ENCODE peak calls at places on chromosomes 1 and 21, in eight cellular contexts. N is OCI-LY7, Q is SK-N-SH, L is ascending aorta, K is neuronal stem cell, M is thyroid gland, X is hepatocyte, A is pancreas. Y is an unnamed sample. For H3K4me1 and H3K36me3, the result is how much of the 10 kb centered on the place peaks cover.

GRCh38 chr21:37367301-37367757 is 756 bp downstream of the DYRK1A start:
- DNase-seq in N (peak), Q (peak), L (no peak), K (no peak), M (no peak), X (peak), A (peak), Y (no peak)

GRCh38 chr1:59156526-59157196 is 140.2 kb upstream of the FGGY start:
- DNase-seq in N (no peak), Q (no peak), L (no peak), K (peak), M (peak), X (peak), A (peak), Y (no peak)

GRCh38 chr1:18549131-18549530 is 68.4 kb downstream of the KLHDC7A start:
- DNase-seq in N (no peak), Q (no peak), L (no peak), K (no peak), M (no peak), X (no peak), A (no peak), Y (no peak)

GRCh38 chr1:196209983-196210382 is 398.3 kb downstream of the KCNT2 start:
- DNase-seq in N (no peak), Q (peak), L (no peak), K (no peak), M (no peak), X (no peak), A (no peak), Y (no peak)

GRCh38 chr1:85290826-85291225 is 14.4 kb upstream of the BCL10 start:
- DNase-seq in N (no peak), Q (no peak), L (no peak), K (no peak), M (no peak), X (no peak), A (no peak), Y (no peak)

GRCh38 chr1:53902235-53902920 is 8.4 kb downstream of the DIO1 start:
- DNase-seq in N (no peak), Q (no peak), L (no peak), K (no peak), M (no peak), X (no peak), A (no peak), Y (no peak)

GRCh38 chr1:111643097-111643496 is 23.5 kb downstream of the RAP1A start:
- DNase-seq in N (no peak), Q (no peak), L (no peak), K (no peak), M (no peak), X (no peak), A (no peak), Y (no peak)

GRCh38 chr1:229344937-229345684 is 2.3 kb upstream of the CCSAP start:
- DNase-seq in N (no peak), Q (no peak), L (no peak), K (no peak), M (no peak), X (no peak), A (no peak), Y (peak)

GRCh38 chr1:58466618-58467241 is 79.8 kb downstream of the OMA1 start:
- DNase-seq in N (no peak), Q (no peak), L (no peak), K (no peak), M (no peak), X (no peak), A (no peak), Y (no peak)

GRCh38 chr1:65881070-65881594 is 88.4 kb downstream of the PDE4B start:
- DNase-seq in N (no peak), Q (no peak), L (no peak), K (no peak), M (no peak), X (no peak), A (no peak), Y (peak)

GRCh38 chr1:31746687-31747086 is 17.5 kb downstream of the ADGRB2 start:
- DNase-seq in N (no peak), Q (no peak), L (no peak), K (no peak), M (no peak), X (no peak), A (no peak), Y (no peak)

GRCh38 chr1:22268327-22268726 is 125.4 kb upstream of the WNT4 start:
- DNase-seq in N (no peak), Q (no peak), L (no peak), K (no peak), M (no peak), X (no peak), A (no peak), Y (no peak)

DNA sequence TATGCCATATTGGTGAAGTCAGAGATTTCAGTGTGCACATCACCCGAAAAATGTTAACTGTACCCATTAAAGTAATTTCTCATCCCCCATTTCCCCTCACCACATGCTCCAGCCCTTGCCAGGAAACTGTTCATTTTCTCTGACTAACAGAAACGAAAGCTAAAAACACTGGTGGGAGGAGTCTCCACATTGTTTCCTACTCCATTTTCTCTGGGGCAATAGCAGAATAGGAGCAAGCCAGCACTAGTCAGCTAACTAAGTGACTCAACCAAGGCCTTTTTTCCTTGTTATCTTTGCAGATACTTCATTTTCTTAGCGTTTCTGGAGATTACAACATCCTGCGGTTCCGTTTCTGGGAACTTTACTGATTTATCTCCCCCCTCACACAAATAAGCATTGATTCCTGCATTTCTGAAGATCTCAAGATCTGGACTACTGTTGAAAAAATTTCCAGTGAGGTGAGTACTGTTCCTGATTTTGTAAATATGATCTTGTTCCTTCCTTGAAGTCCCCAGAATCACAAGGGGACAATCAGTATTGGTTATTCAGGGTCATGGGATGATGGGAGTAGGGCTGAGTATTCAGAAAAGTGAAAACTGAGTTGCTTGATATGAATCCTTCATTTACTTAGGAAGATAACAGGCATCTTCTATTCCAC is at the start of gene IFI16:
- DNase-seq in N (peak), Q (no peak), L (no peak), K (no peak), M (peak), X (peak), A (no peak), Y (peak)
- H3K4me1 ChIP-seq in N (half or more), Q (under half), L (under half), K (under half), M (under half), X (under half), A (under half), Y (under half)

GRCh38 chr1:167648978-167649752 is 19.1 kb downstream of the RCSD1 start:
- DNase-seq in N (no peak), Q (no peak), L (no peak), K (no peak), M (no peak), X (no peak), A (no peak), Y (no peak)

GRCh38 chr1:167654975-167655575 is 25.0 kb downstream of the RCSD1 start:
- DNase-seq in N (no peak), Q (no peak), L (no peak), K (no peak), M (no peak), X (no peak), A (no peak), Y (no peak)

GRCh38 chr1:167648252-167648849 is 18.3 kb downstream of the RCSD1 start:
- DNase-seq in N (no peak), Q (no peak), L (no peak), K (no peak), M (no peak), X (no peak), A (no peak), Y (no peak)

GRCh38 chr1:167650266-167651160 is 20.5 kb downstream of the RCSD1 start:
- DNase-seq in N (peak), Q (no peak), L (no peak), K (no peak), M (no peak), X (no peak), A (no peak), Y (no peak)

GRCh38 chr1:167651161-167651693 is 21.2 kb downstream of the RCSD1 start:
- DNase-seq in N (peak), Q (no peak), L (no peak), K (no peak), M (no peak), X (no peak), A (no peak), Y (no peak)
- H3K4me3 ChIP-seq in N (no peak), Q (no peak), L (no peak), K (no peak), M (no peak), X (no peak), A (no peak), Y (no peak)

DNA sequence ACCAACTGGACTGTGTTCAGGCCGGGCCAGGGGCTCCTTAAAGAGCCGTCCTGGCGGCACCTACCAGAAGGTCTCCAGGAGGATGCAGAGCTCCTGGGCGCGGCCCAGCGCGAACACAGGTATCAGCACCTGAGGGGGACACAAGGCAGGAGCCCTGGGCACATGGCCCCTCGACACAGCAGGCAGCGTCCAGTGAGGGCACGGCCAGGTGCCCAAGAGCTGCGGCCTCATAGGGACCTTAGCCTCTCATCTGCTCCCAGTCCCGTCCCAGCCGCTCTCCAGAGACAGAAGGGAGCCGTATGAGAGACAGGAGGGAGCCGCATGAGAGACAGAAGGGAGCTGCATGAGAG is 5.8 kb downstream of the PUSL1 start:
- DNase-seq in N (no peak), Q (no peak), L (no peak), K (no peak), M (no peak), X (no peak), A (no peak), Y (no peak)
- H3K36me3 ChIP-seq in N (half or more), Q (under half), L (half or more), K (half or more), M (under half), X (under half), A (under half), Y (half or more)

GRCh38 chr1:27539901-27540861 is 50.2 kb upstream of the WASF2 start:
- DNase-seq in N (no peak), Q (no peak), L (no peak), K (no peak), M (peak), X (no peak), A (no peak), Y (peak)
- H3K4me1 ChIP-seq in N (under half), Q (under half), L (under half), K (under half), M (half or more), X (half or more), A (under half), Y (half or more)

GRCh38 chr1:1033009-1033587 is 13.2 kb downstream of the AGRN start:
- DNase-seq in N (peak), Q (peak), L (no peak), K (peak), M (peak), X (peak), A (peak), Y (peak)

GRCh38 chr1:1031659-1032245 is 11.8 kb downstream of the AGRN start:
- DNase-seq in N (no peak), Q (no peak), L (no peak), K (no peak), M (no peak), X (no peak), A (no peak), Y (no peak)

GRCh38 chr1:1033731-1034437 is 14.0 kb downstream of the AGRN start:
- DNase-seq in N (no peak), Q (peak), L (no peak), K (no peak), M (no peak), X (no peak), A (no peak), Y (no peak)

GRCh38 chr1:1034438-1034759 is 14.5 kb downstream of the AGRN start:
- DNase-seq in N (no peak), Q (peak), L (no peak), K (no peak), M (peak), X (no peak), A (no peak), Y (no peak)

DNA sequence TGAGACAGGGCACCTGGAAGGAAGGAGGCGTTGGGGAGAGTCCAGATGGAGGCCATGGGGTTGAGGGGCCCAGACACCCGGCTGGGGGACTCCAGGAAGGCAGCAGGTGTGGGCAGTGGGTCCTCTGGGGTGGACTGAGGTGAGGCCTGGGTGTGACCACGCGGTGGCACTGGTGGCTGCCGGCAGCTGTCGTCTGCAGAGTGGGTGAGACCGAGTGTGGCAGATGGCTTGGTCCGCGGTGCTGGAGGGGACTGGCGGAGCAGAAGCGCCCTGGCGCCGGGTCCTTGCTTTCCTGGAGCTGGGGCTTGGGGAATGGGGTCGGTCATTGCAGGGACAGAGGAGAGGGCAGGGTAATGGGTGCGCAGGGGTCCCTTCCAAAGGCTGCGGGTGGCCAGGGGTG is 12.5 kb downstream of the AGRN start:
- DNase-seq in N (no peak), Q (peak), L (no peak), K (no peak), M (peak), X (peak), A (peak), Y (no peak)
- H3K4me3 ChIP-seq in N (peak), Q (no peak), L (peak), K (no peak), M (peak), X (no peak), A (no peak), Y (no peak)

GRCh38 chr1:35600593-35600992 is 27.5 kb downstream of the TFAP2E start:
- DNase-seq in N (no peak), Q (no peak), L (no peak), K (no peak), M (no peak), X (no peak), A (no peak), Y (no peak)

GRCh38 chr1:35605882-35606182 is 32.7 kb downstream of the TFAP2E start:
- DNase-seq in N (no peak), Q (no peak), L (no peak), K (no peak), M (no peak), X (no peak), A (no peak), Y (peak)

GRCh38 chr1:35603941-35604340 is 30.8 kb downstream of the TFAP2E start:
- DNase-seq in N (no peak), Q (no peak), L (no peak), K (no peak), M (no peak), X (no peak), A (no peak), Y (no peak)

GRCh38 chr1:35603468-35603867 is 30.4 kb downstream of the TFAP2E start:
- DNase-seq in N (no peak), Q (no peak), L (no peak), K (no peak), M (no peak), X (no peak), A (no peak), Y (no peak)

DNA sequence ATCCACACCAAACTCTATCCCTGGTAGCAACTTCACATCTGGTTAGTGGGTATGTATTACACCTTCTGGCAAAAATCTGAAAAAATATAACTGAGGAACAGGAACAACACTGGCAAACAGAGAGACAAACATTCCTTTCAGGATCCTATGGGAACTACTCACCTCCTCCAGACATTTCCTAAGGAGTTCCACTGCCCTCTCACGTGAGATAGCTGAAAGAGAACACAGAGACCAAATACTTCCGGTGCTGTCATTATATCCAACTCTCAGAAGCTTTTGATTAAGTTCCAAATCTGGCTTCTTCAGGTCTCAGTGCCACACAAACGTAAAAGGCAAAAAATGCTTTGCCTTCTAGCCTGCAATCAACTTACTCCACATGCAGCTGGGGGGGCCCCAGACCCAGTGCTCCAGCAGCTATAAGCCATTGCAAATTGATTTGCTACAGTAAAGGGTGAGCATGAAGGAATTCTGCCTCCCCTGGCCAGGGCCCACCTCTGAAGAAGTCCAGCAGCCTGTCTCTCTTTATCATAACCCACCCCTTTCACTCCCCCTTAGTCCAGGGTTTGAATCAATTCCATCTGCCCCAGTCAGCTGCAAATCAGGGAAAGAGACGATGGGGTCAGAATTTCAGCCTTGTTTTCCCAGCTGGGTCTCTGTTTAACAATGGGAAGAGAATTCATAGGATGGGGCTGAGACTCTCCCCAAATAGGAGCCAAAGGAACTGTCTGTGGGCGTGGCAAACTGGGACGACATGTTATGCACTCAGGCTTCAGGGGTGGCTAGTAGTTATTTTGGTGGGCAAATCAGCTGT is 32.2 kb downstream of the TFAP2E start:
- DNase-seq in N (no peak), Q (no peak), L (no peak), K (no peak), M (no peak), X (no peak), A (no peak), Y (no peak)
- H3K36me3 ChIP-seq in N (half or more), Q (half or more), L (under half), K (half or more), M (under half), X (under half), A (under half), Y (half or more)

GRCh38 chr1:56564615-56565014 is 14.7 kb downstream of the PLPP3 start:
- DNase-seq in N (no peak), Q (no peak), L (no peak), K (no peak), M (no peak), X (no peak), A (no peak), Y (no peak)
- H3K4me1 ChIP-seq in N (under half), Q (under half), L (under half), K (half or more), M (half or more), X (half or more), A (under half), Y (under half)

GRCh38 chr21:42615924-42616323 is 37.5 kb upstream of the PDE9A start:
- DNase-seq in N (no peak), Q (no peak), L (no peak), K (no peak), M (no peak), X (no peak), A (no peak), Y (no peak)
- H3K4me3 ChIP-seq in N (no peak), Q (no peak), L (no peak), K (no peak), M (no peak), X (no peak), A (no peak), Y (no peak)

GRCh38 chr1:12031039-12031980 is 12.0 kb downstream of the MIIP start:
- DNase-seq in N (peak), Q (peak), L (no peak), K (no peak), M (peak), X (no peak), A (peak), Y (peak)

GRCh38 chr1:12032141-12032710 is 12.9 kb downstream of the MIIP start:
- DNase-seq in N (no peak), Q (no peak), L (no peak), K (no peak), M (no peak), X (no peak), A (no peak), Y (peak)

GRCh38 chr1:12028248-12028647 is 8.9 kb downstream of the MIIP start:
- DNase-seq in N (no peak), Q (no peak), L (no peak), K (no peak), M (no peak), X (no peak), A (no peak), Y (peak)

GRCh38 chr1:12028957-12029511 is 9.7 kb downstream of the MIIP start:
- DNase-seq in N (no peak), Q (no peak), L (no peak), K (no peak), M (no peak), X (no peak), A (no peak), Y (no peak)

GRCh38 chr1:12029720-12030339 is 10.5 kb downstream of the MIIP start:
- DNase-seq in N (no peak), Q (no peak), L (no peak), K (no peak), M (no peak), X (no peak), A (no peak), Y (peak)
- H3K36me3 ChIP-seq in N (under half), Q (under half), L (under half), K (half or more), M (under half), X (under half), A (under half), Y (under half)